ENCODE peak calls at places on chromosomes 3 and 15, in nine cellular contexts. O is cardiac fibroblast; M is upper lobe of right lung; X is activated gamma-delta T cell treated with Interleukin-2 at 50 U/mL for 16 hours; B is stimulated activated CD4-positive, alpha-beta T cell treated with anti-CD3 and anti-CD28 coated beads, Interleukin-2, amount 100 ng/mL, for 24 hours; I is cardiac muscle cell; D is PC-3; E is sciatic nerve; H is astrocyte. F is an unnamed sample.

GRCh38 chr3:73848173-73848751 is 223.5 kb upstream of the PDZRN3 start:
- DNase-seq in O (peak), M (no peak), X (no peak), B (no peak), I (peak), D (peak), E (no peak), H (peak), F (peak)

GRCh38 chr3:33887478-33887877 is 89.0 kb downstream of the PDCD6IP start:
- DNase-seq in O (no peak), M (no peak), X (no peak), B (no peak), I (no peak), D (no peak), E (no peak), H (no peak), F (no peak)

GRCh38 chr3:78511840-78512239 is 1256.0 kb downstream of the ROBO1 start:
- DNase-seq in O (no peak), M (no peak), X (no peak), B (no peak), I (no peak), D (no peak), E (no peak), H (no peak), F (no peak)

GRCh38 chr3:146503459-146504202 is 34.3 kb upstream of the PLSCR2 start:
- DNase-seq in O (peak), M (no peak), X (no peak), B (peak), I (peak), D (peak), E (no peak), H (peak), F (peak)

GRCh38 chr3:117927831-117928230 is 1106.8 kb downstream of the IGSF11 start:
- DNase-seq in O (no peak), M (no peak), X (no peak), B (no peak), I (no peak), D (no peak), E (no peak), H (peak), F (no peak)

GRCh38 chr3:194632211-194632982 is 822 bp downstream of the TMEM44 start:
- DNase-seq in O (peak), M (no peak), X (no peak), B (peak), I (peak), D (peak), E (no peak), H (no peak), F (no peak)

GRCh38 chr3:83457516-83457915 is 1501.3 kb upstream of the CADM2 start:
- DNase-seq in O (no peak), M (no peak), X (no peak), B (no peak), I (no peak), D (no peak), E (no peak), H (peak), F (no peak)

GRCh38 chr15:77650285-77650684 is 17.6 kb upstream of the LINGO1 start:
- DNase-seq in O (peak), M (no peak), X (no peak), B (peak), I (peak), D (no peak), E (no peak), H (no peak), F (peak)

GRCh38 chr3:157493627-157494550 is 9.3 kb downstream of the VEPH1 start:
- DNase-seq in O (peak), M (no peak), X (no peak), B (no peak), I (peak), D (peak), E (no peak), H (peak), F (peak)

GRCh38 chr15:74378853-74379252 is 11.4 kb upstream of the CYP11A1 start:
- DNase-seq in O (peak), M (no peak), X (no peak), B (peak), I (peak), D (no peak), E (no peak), H (peak), F (peak)

GRCh38 chr3:141285570-141285969 is 53.9 kb downstream of the PXYLP1 start:
- DNase-seq in O (no peak), M (no peak), X (no peak), B (no peak), I (no peak), D (no peak), E (no peak), H (no peak), F (no peak)